ENCODE peak calls at places on chromosomes 4 and X, in five cellular contexts. E is Panc1, R is foreskin fibroblast, Y is heart right ventricle, F is astrocyte of the spinal cord. I is an unnamed sample.

GRCh38 chr4:169254546-169254983 is 16.2 kb downstream of the SH3RF1 start:
- DNase-seq in E (no peak), R (peak), Y (peak), F (peak), I (no peak)

GRCh38 chrX:1554469-1555210 is 17.7 kb upstream of the P2RY8 start:
- DNase-seq in E (no peak), R (no peak), Y (no peak), F (no peak), I (no peak)

GRCh38 chr4:148642907-148643306 is 200.7 kb upstream of the NR3C2 start:
- DNase-seq in E (no peak), R (no peak), Y (no peak), F (no peak), I (no peak)

GRCh38 chrX:150036181-150036580 is 97.9 kb upstream of the EOLA2 start:
- DNase-seq in E (no peak), R (peak), Y (no peak), F (peak), I (no peak)

GRCh38 chrX:150184487-150184886 is 178.6 kb upstream of the MAMLD1 start:
- DNase-seq in E (peak), R (no peak), Y (no peak), F (peak), I (no peak)

GRCh38 chrX:10089378-10089795 is 67.4 kb upstream of the CLCN4 start:
- DNase-seq in E (no peak), R (no peak), Y (no peak), F (no peak), I (no peak)

GRCh38 chrX:3820170-3820569 is 106.7 kb upstream of the PRKX start:
- DNase-seq in E (no peak), R (peak), Y (no peak), F (peak), I (no peak)

GRCh38 chr4:6395466-6396228 is 76.8 kb downstream of the PPP2R2C start:
- DNase-seq in E (no peak), R (no peak), Y (no peak), F (no peak), I (no peak)

GRCh38 chrX:134368140-134368539 is 91.8 kb upstream of the HPRT1 start:
- DNase-seq in E (no peak), R (no peak), Y (no peak), F (no peak), I (no peak)

GRCh38 chr4:172826346-172826745 is 342.3 kb upstream of the GALNT7 start:
- DNase-seq in E (no peak), R (no peak), Y (no peak), F (peak), I (no peak)

GRCh38 chrX:44884944-44885343 is 12.0 kb downstream of the KDM6A start:
- DNase-seq in E (no peak), R (no peak), Y (no peak), F (no peak), I (no peak)

GRCh38 chrX:46059316-46059715 is 485.9 kb downstream of the ZNF674 start:
- DNase-seq in E (no peak), R (no peak), Y (no peak), F (no peak), I (no peak)

GRCh38 chrX:153766871-153767673 is 3.0 kb downstream of the PLXNB3 start:
- DNase-seq in E (no peak), R (no peak), Y (no peak), F (no peak), I (peak)

GRCh38 chrX:70664726-70665125 is 220.1 kb downstream of the DLG3 start:
- DNase-seq in E (no peak), R (peak), Y (no peak), F (peak), I (no peak)

GRCh38 chr4:28313729-28314713 is 1453.4 kb downstream of the STIM2 start:
- DNase-seq in E (no peak), R (no peak), Y (no peak), F (no peak), I (no peak)

GRCh38 chr4:40702800-40703151 is 47.0 kb upstream of the NSUN7 start:
- DNase-seq in E (no peak), R (no peak), Y (no peak), F (no peak), I (no peak)

GRCh38 chr4:136156947-136157346 is 1375.3 kb downstream of the PCDH18 start:
- DNase-seq in E (no peak), R (no peak), Y (no peak), F (no peak), I (no peak)

DNA sequence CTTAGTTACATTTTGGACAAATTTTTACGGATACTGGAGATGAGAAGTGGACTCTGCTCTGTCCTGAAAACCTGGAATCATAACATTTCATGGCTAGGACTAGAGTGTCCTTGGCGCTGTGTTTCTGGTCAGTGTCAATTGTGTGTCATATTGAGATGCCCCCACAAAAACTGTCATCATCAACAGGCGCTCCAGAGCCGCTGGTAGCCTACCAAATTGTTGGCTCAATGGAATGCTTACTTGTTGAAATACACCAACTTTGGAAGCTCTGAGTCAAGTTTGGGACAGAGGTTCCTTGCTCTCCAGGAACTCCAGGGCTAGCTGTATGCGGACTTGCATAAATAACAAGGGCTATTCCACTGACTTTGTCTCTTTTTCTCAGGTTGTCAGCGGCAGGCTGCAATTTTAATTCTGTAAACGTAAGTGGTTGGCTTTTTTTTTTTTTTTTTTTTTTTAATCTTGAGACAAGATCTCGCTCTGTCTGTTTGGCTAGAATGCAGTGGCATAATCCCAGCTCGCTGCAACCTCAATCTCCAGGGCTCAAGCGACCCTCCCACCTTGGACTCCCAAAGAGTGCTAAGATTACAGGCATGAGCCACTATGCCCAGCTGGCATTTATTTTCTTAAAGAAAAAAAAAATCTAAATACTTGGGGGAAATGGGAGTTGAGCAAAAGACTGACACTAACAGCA is 860 bp upstream of the HPGD start:
- DNase-seq in E (no peak), R (no peak), Y (no peak), F (peak), I (peak)
- H3K4me3 ChIP-seq in E (peak), R (peak), Y (peak), F (peak), I (peak)

DNA sequence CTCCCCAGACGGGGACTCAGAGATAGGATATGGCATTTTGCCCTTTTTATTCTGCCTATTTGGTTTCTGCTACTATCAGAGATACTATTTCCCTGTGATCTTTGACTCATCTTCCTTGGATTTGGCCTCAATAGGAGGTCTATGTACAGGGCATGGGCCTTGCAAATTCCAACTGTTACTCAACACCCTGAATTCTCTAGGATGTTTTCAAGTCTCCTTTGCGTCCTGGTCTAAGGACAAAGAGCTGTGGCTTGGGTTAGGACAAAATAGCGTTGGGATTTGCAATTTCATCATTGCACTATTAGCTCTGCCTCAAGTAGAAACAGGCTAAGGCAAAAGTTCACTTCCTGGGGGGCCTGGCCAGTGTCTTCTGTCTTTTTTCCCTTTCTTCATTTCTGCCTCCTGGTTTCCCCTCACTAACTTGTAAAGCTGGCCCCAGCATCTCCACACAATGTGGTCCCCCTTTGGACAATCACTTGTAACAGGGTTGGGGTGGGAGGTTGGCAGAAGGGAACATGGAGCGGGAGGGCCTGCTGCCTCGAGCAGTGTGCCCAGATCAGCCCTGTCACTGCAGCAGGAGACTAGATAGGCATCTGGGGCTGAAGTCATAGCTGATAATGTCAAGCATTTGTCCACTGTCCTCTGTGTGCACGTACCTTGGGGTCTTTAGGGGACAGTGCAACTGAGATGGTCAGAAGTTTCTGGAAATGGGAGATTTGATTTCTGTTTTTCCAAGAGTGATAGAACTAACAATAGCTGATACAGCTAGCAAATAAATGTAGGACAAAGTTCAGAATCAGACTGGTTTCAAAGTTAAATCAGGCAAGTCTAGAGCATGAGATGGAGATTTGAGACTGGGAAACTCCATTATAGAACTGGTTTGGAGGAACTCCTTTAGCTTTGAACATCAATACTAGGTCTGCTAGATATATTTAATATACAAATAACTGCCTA is 25.8 kb upstream of the STBD1 start:
- DNase-seq in E (no peak), R (no peak), Y (no peak), F (no peak), I (no peak)
- H3K4me3 ChIP-seq in E (no peak), R (no peak), Y (no peak), F (no peak), I (no peak)

DNA sequence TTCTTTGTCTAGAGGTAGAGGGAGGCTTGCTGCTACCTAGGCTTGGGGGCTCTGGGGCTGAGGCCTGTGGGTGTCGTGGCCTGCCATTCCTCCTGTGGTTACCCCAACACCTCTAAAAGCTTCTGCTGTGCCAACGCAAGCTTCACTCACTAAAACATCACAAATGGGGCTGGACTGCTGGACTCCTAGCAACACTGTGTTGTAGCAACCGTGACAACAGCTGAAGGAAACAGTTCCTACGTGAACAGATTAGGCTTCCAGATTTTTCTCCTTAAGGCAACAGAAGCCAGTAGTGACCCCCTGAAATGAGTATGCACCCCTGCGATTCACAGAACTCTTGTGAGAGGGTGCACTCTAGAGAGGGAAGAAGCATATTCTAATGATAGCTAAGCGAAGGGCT is 138.3 kb upstream of the TEX13D start:
- DNase-seq in E (no peak), R (no peak), Y (peak), F (peak), I (no peak)
- H3K4me3 ChIP-seq in E (no peak), R (no peak), Y (no peak), F (no peak), I (no peak)

DNA sequence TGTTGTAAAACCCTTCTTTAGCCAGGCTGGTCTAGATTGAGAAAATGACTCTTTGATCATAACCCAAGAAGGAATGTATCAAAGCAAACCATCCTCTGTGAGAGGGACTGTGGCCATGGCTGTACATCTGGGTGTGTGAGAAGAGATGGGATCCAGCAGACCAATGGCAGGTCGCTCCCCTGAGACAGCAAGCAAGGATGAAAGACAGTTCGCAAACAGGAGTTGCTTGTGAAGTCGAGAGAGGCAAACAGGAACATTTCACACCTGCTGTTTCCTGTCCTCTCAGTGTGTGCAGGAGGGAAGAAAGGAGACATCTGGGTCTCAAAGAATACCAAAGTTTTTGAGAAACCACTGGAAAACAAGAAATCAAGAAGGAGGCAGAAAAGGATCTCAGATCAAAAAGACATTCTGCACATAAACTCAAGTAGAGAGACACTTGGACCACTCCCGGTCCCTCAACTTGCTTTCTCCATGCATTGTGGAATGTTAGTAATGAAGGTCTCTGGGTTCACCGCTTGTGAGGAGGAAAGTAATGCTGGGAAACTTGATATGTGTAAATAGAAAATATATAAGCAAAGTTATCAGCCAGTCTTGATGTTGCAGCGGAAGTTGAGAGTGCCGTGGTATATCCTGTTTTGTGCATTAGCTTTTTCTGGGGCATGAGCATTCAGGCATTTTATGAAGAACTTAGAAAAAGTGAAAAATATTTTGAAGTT is 327.5 kb downstream of the BMPR1B start:
- DNase-seq in E (no peak), R (no peak), Y (no peak), F (no peak), I (no peak)
- H3K4me3 ChIP-seq in E (no peak), R (no peak), Y (no peak), F (no peak), I (no peak)

GRCh38 chr4:159778298-159778697 is 675.4 kb downstream of the RAPGEF2 start:
- DNase-seq in E (no peak), R (no peak), Y (no peak), F (no peak), I (no peak)
- H3K4me3 ChIP-seq in E (no peak), R (no peak), Y (no peak), F (no peak), I (no peak)

GRCh38 chr4:113294910-113295309 is 245.5 kb downstream of the ANK2 start:
- DNase-seq in E (no peak), R (no peak), Y (no peak), F (no peak), I (no peak)
- H3K4me3 ChIP-seq in E (no peak), R (peak), Y (peak), F (no peak), I (no peak)

GRCh38 chr4:153465583-153465921 is 608 bp upstream of the TMEM131L start:
- DNase-seq in E (no peak), R (peak), Y (peak), F (peak), I (no peak)

GRCh38 chr4:153466637-153467153 is 535 bp downstream of the TMEM131L start:
- DNase-seq in E (no peak), R (no peak), Y (peak), F (no peak), I (peak)

GRCh38 chr4:153464068-153464467 is 2.1 kb upstream of the TMEM131L start:
- DNase-seq in E (no peak), R (no peak), Y (no peak), F (peak), I (no peak)

GRCh38 chr4:153465922-153466636 is at the start of gene TMEM131L:
- DNase-seq in E (no peak), R (peak), Y (peak), F (peak), I (peak)

GRCh38 chr4:153465145-153465544 is 1.0 kb upstream of the TMEM131L start:
- DNase-seq in E (no peak), R (no peak), Y (no peak), F (no peak), I (no peak)
- H3K4me3 ChIP-seq in E (no peak), R (peak), Y (peak), F (no peak), I (peak)

I was measured in endodermal cell.